ENCODE peak calls at places on chromosome 19, in seven cellular contexts. H is K562, U is HepG2, F is body of pancreas, R is heart left ventricle, B is right lobe of liver, G is thyroid gland. O is an unnamed sample.

GRCh38 chr19:18967358-18968146 is 26.5 kb upstream of the HOMER3 start:
- DNase-seq in H (no peak), U (no peak), F (no peak), R (peak; percentile 66), B (peak; percentile 77), G (peak; percentile 98), O (peak; percentile 14)

GRCh38 chr19:18330865-18331264 is 8.0 kb upstream of the LSM4 start:
- DNase-seq in H (no peak), U (no peak), F (no peak), R (no peak), B (no peak), G (peak; percentile 75), O (no peak)

GRCh38 chr19:1773173-1773572 is 19.9 kb downstream of the ONECUT3 start:
- DNase-seq in H (no peak), U (no peak), F (no peak), R (no peak), B (no peak), G (no peak), O (no peak)

GRCh38 chr19:3604987-3605343 is 1.7 kb downstream of the TBXA2R start:
- DNase-seq in H (no peak), U (no peak), F (no peak), R (peak; percentile 10), B (no peak), G (no peak), O (no peak)

GRCh38 chr19:36236304-36236945 is 21.5 kb downstream of the ZNF146 start:
- DNase-seq in H (no peak), U (no peak), F (no peak), R (no peak), B (no peak), G (no peak), O (no peak)

GRCh38 chr19:37413243-37414084 is 42.6 kb downstream of the ZNF527 start:
- DNase-seq in H (no peak), U (no peak), F (no peak), R (no peak), B (no peak), G (no peak), O (no peak)

GRCh38 chr19:13844130-13844631 is 32.8 kb upstream of the NANOS3 start:
- DNase-seq in H (no peak), U (no peak), F (no peak), R (no peak), B (no peak), G (no peak), O (no peak)

GRCh38 chr19:16325671-16326400 is 1.2 kb downstream of the KLF2 start:
- DNase-seq in H (no peak), U (no peak), F (peak; percentile 22), R (peak; percentile 45), B (peak; percentile 42), G (peak; percentile 40), O (no peak)

GRCh38 chr19:34502582-34503545 is 21.3 kb downstream of the WTIP start:
- DNase-seq in H (no peak), U (no peak), F (no peak), R (no peak), B (no peak), G (no peak), O (no peak)

GRCh38 chr19:55373993-55374757 is 2.5 kb upstream of the TMEM190 start:
- DNase-seq in H (no peak), U (no peak), F (no peak), R (no peak), B (peak; percentile 17), G (no peak), O (no peak)

GRCh38 chr19:3613765-3614661 is 7.3 kb upstream of the TBXA2R start:
- DNase-seq in H (no peak), U (no peak), F (no peak), R (no peak), B (peak; percentile 14), G (no peak), O (no peak)

GRCh38 chr19:55188620-55189019 is 8.5 kb upstream of the SYT5 start:
- DNase-seq in H (peak; percentile 32), U (no peak), F (no peak), R (no peak), B (no peak), G (no peak), O (no peak)

GRCh38 chr19:32017341-32017948 is 328.0 kb upstream of the ZNF507 start:
- DNase-seq in H (no peak), U (no peak), F (no peak), R (no peak), B (no peak), G (no peak), O (no peak)

GRCh38 chr19:3365447-3366103 is 808 bp upstream of the NFIC start:
- DNase-seq in H (no peak), U (no peak), F (peak; percentile 71), R (peak; percentile 77), B (peak; percentile 62), G (peak; percentile 70), O (no peak)

GRCh38 chr19:6521718-6522646 is 8.8 kb upstream of the TNFSF9 start:
- DNase-seq in H (peak; percentile 63), U (no peak), F (no peak), R (no peak), B (no peak), G (no peak), O (no peak)

GRCh38 chr19:1181606-1182005 is 7.5 kb upstream of the SBNO2 start:
- DNase-seq in H (no peak), U (no peak), F (peak; percentile 73), R (no peak), B (no peak), G (peak; percentile 95), O (no peak)

GRCh38 chr19:1468274-1469199 is 10.5 kb downstream of the C19orf25 start:
- DNase-seq in H (no peak), U (no peak), F (peak; percentile 48), R (no peak), B (peak; percentile 66), G (peak; percentile 21), O (no peak)

DNA sequence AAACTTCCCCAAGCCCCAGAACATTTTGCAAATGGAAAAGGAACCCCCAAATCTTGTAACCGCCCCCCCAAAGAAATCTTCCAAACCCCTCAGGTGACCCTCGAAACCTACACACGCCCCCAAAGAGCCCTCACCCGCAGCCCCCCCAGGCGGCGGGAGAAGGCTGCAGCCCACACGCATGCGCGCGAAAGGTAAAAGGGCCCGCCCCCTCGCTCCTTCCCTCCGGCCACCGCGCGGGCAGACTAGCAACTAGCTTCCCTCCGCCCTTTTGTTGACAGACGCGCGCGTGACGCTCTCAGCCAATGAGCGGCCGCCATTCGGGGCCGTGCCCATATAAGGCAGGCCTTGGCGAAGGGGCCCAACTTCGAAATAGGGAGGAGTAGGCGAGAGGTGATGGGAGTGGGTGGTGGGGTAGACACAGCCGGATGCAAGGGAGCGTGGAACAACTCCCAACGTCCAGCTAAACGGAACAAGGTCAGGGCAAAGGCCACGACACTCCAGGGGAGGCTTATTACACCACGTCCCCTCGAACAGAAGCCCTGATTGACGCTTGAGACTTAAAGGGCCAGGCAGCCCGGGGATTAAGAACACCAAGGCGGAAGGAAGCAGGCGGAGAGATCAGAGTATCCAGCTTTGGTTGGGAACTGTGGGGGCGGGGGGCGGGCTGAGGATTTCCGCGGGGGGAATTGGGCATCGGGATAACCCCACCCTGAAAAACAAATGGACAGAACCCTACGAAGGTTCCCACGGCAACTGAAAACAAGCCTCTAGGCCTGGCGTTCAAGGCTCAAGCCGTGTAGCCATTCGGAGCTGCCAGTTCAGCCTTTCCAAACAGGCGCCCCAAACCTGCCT is 13.3 kb downstream of the FBXO46 start:
- DNase-seq in H (peak; percentile 98), U (peak; percentile 99), F (peak; percentile 98), R (peak; percentile 99), B (peak; percentile 99), G (peak; percentile 99), O (peak; percentile 97)
- TF ChIP-seq POLR2A in H (peak; percentile 70), U (peak; percentile 60), F (peak; percentile 60), R (no peak), B (peak; percentile 65), G (peak; percentile 89), O (no peak)

GRCh38 chr19:51654783-51655182 is 8.2 kb upstream of the SIGLEC14 start:
- DNase-seq in H (peak; percentile 66), U (no peak), F (no peak), R (no peak), B (no peak), G (no peak), O (no peak)
- TF ChIP-seq CTCF in H (peak; percentile 58), U (no peak), F (no peak), R (no peak), B (no peak), G (no peak), O (no peak)

GRCh38 chr19:44661904-44662303 is 9.4 kb upstream of the CEACAM19 start:
- DNase-seq in H (no peak), U (no peak), F (no peak), R (no peak), B (peak; percentile 13), G (no peak), O (no peak)
- TF ChIP-seq POLR2A in H (no peak), U (no peak), F (no peak), R (no peak), B (no peak), G (no peak), O (no peak)

DNA sequence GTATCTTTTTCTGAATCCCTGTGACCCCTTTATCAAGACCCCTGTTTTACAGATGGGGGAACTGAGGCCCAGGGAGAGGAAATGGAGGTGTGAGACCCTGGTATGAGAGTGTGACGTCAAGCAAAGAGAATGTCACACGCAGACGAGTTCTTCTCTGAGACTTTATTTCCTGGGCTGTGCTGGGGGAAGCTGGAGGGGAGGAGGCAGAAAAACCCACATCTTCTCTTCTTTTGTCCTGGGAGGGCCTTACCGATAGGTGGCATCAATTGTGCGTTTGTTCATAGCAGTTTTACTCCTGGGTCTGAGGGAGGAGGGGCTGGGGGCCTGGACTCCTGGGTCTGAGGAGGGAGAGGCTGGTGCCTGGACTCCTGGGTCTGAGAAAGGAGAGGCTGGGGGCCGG is 4.9 kb upstream of the KLK15 start:
- DNase-seq in H (peak; percentile 51), U (no peak), F (no peak), R (no peak), B (no peak), G (peak; percentile 28), O (no peak)
- TF ChIP-seq CTCF in H (peak; percentile 52), U (peak; percentile 37), F (no peak), R (no peak), B (no peak), G (peak; percentile 32), O (no peak)

GRCh38 chr19:48963371-48964204 is 1.5 kb upstream of the FTL start:
- DNase-seq in H (peak; percentile 92), U (peak; percentile 98), F (peak; percentile 72), R (peak; percentile 84), B (peak; percentile 92), G (peak; percentile 74), O (no peak)
- TF ChIP-seq POLR2A in H (peak; percentile 88), U (peak; percentile 77), F (peak; percentile 33), R (no peak), B (peak; percentile 70), G (peak; percentile 57), O (no peak)

DNA sequence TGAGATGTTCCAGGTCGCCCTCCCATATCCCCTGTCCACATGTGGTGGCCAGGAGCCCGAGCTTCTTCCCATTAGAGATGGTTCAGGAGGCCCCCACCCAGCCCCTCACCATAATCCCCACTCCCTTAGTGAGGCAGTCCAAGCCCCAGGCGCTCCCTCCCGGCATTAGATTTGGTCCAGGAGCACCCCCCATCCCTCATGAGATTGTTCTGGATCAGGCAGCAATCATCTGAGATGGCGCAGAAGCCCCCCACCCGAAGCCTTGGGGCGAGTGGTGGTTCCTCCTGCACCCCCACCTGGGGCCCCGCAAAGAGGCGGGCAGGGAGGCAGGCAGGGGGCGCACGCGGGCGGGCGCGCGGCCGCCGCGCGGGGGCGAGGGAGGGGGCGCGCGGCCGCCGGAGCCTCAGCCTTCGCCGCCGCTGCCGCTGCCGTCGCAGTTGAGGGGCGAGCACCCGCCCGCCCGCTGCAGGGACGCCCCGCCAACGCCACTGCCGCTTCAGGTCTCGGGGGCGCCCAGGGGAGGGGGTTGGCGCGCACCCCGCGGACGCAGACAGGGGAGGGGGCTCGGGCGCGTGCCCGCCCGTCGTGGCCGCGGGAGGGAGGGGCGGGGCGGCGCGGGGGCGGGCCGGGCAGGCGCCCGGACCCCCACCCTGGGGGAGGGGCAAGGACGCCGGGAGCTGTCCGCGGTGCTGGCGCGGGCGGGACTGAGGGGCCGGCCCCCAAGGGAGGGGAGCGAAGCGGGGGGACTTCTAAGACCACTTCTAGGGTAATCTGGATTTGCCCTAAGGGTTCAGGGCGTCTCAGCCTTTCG is 46.4 kb upstream of the SHKBP1 start:
- DNase-seq in H (peak; percentile 91), U (no peak), F (peak; percentile 24), R (peak; percentile 23), B (peak; percentile 22), G (peak; percentile 23), O (no peak)
- TF ChIP-seq CTCF in H (peak; percentile 47), U (peak; percentile 43), F (no peak), R (no peak), B (no peak), G (peak; percentile 34), O (peak; percentile 29)

O was measured in esophagus squamous epithelium.